ENCODE peak calls at places on chromosomes 2 and 18, in nine cellular contexts. T is A549, Y is mesothelial cell of epicardium, I is glutamatergic neuron, G is endothelial cell, X is adrenal gland, J is cardiac muscle cell, E is WTC11, D is Caco-2. N is an unnamed sample.

GRCh38 chr2:206728277-206729199 is 10.3 kb upstream of the DYTN start:
- DNase-seq in T (peak), Y (no peak), I (no peak), G (no peak), X (no peak), J (peak), E (no peak), D (no peak), N (no peak)

GRCh38 chr2:48852938-48853337 is 97.4 kb upstream of the LHCGR start:
- DNase-seq in T (no peak), Y (no peak), I (no peak), G (no peak), X (no peak), J (peak), E (no peak), D (no peak), N (no peak)

GRCh38 chr2:3323360-3324035 is 54.1 kb downstream of the EIPR1 start:
- DNase-seq in T (no peak), Y (no peak), I (no peak), G (no peak), X (no peak), J (no peak), E (no peak), D (no peak), N (no peak)

GRCh38 chr2:41197781-41198180 is 745.9 kb upstream of the SLC8A1 start:
- DNase-seq in T (no peak), Y (no peak), I (no peak), G (no peak), X (no peak), J (peak), E (no peak), D (no peak), N (no peak)

GRCh38 chr18:11029021-11029420 is 120.3 kb downstream of the PIEZO2 start:
- DNase-seq in T (no peak), Y (no peak), I (no peak), G (no peak), X (no peak), J (no peak), E (no peak), D (no peak), N (no peak)

GRCh38 chr2:197189770-197190434 is 120.7 kb downstream of the ANKRD44 start:
- DNase-seq in T (no peak), Y (no peak), I (no peak), G (no peak), X (no peak), J (no peak), E (no peak), D (no peak), N (no peak)

GRCh38 chr2:144322379-144322778 is 197.5 kb downstream of the ZEB2 start:
- DNase-seq in T (no peak), Y (no peak), I (no peak), G (no peak), X (no peak), J (peak), E (no peak), D (no peak), N (no peak)

GRCh38 chr2:151478011-151478410 is 68.3 kb downstream of the RIF1 start:
- DNase-seq in T (no peak), Y (no peak), I (no peak), G (no peak), X (no peak), J (no peak), E (no peak), D (no peak), N (no peak)

GRCh38 chr2:62382757-62383156 is 123.2 kb downstream of the TMEM17 start:
- DNase-seq in T (no peak), Y (no peak), I (no peak), G (no peak), X (no peak), J (peak), E (no peak), D (no peak), N (no peak)

GRCh38 chr18:7600036-7600435 is 32.9 kb downstream of the PTPRM start:
- DNase-seq in T (no peak), Y (no peak), I (no peak), G (no peak), X (no peak), J (no peak), E (no peak), D (no peak), N (no peak)

GRCh38 chr18:7600528-7601248 is 33.6 kb downstream of the PTPRM start:
- DNase-seq in T (no peak), Y (no peak), I (no peak), G (no peak), X (no peak), J (no peak), E (no peak), D (no peak), N (no peak)

GRCh38 chr18:7601936-7602335 is 34.8 kb downstream of the PTPRM start:
- DNase-seq in T (no peak), Y (no peak), I (no peak), G (no peak), X (no peak), J (no peak), E (no peak), D (no peak), N (no peak)

GRCh38 chr18:7603259-7604000 is 36.3 kb downstream of the PTPRM start:
- DNase-seq in T (no peak), Y (no peak), I (no peak), G (no peak), X (no peak), J (no peak), E (no peak), D (no peak), N (no peak)

DNA sequence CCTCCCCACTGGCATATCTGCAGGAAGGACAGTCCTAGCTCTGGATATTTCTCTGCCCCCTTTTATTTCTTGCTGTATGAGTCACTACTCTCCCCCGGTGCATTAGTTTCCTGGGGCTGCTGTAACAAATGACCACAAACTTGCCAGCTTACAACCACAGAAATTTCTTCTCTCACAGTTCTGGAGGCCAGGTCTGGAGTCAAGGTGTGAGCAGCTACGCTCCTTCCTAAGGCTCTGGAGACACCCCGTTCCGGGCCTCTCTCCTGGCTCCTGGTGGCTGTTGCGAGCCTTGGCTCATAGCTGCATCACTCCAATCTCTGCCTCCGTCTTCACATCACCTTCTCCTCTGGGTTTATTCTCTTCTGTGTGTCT is 34.1 kb downstream of the PTPRM start:
- DNase-seq in T (no peak), Y (no peak), I (no peak), G (no peak), X (no peak), J (peak), E (peak), D (no peak), N (no peak)
- TF ChIP-seq CTCF in T (no peak), Y (no peak), I (no peak), G (no peak), X (no peak), J (peak), E (no peak), D (no peak), N (no peak)

GRCh38 chr18:78984941-78985784 is 5.5 kb downstream of the SALL3 start:
- DNase-seq in T (peak), Y (no peak), I (peak), G (peak), X (peak), J (peak), E (peak), D (no peak), N (peak)
- TF ChIP-seq CTCF in T (no peak), Y (no peak), I (peak), G (no peak), X (peak), J (peak), E (no peak), D (no peak), N (peak)

GRCh38 chr2:18987592-18988073 is 370.8 kb downstream of the OSR1 start:
- DNase-seq in T (peak), Y (peak), I (no peak), G (no peak), X (peak), J (peak), E (no peak), D (no peak), N (no peak)
- TF ChIP-seq CTCF in T (peak), Y (no peak), I (no peak), G (no peak), X (no peak), J (peak), E (no peak), D (peak), N (no peak)

GRCh38 chr2:155256803-155257202 is 558.3 kb downstream of the KCNJ3 start:
- DNase-seq in T (no peak), Y (no peak), I (no peak), G (no peak), X (no peak), J (no peak), E (peak), D (peak), N (no peak)
- TF ChIP-seq CTCF in T (no peak), Y (no peak), I (no peak), G (no peak), X (no peak), J (no peak), E (no peak), D (peak), N (no peak)

GRCh38 chr18:79962835-79963657 is 1.4 kb upstream of the HSBP1L1 start:
- DNase-seq in T (no peak), Y (no peak), I (no peak), G (no peak), X (no peak), J (no peak), E (no peak), D (no peak), N (no peak)
- TF ChIP-seq CTCF in T (no peak), Y (no peak), I (no peak), G (no peak), X (no peak), J (no peak), E (no peak), D (no peak), N (no peak)

N was measured in nephron progenitor cell.